ENCODE peak calls at places on chromosomes 13 and 19, in eight cellular contexts. One of them, this sample, is unnamed.

GRCh38 chr19:6100284-6100915 is 9.9 kb downstream of the RFX2 start:
- DNase-seq in WTC11: no peak
- DNase-seq in dorsolateral prefrontal cortex: no peak
- DNase-seq in CD8-positive, alpha-beta memory T cell: no peak
- DNase-seq in activated T-cell treated with anti-CD3 and anti-CD28 coated beads, Interleukin-2, amount 50 U/mL, for 72 hours: peak
- DNase-seq in activated CD8-positive, alpha-beta memory T cell treated with anti-CD3 and anti-CD28 coated beads for 1 hour: no peak
- DNase-seq in A172: no peak
- DNase-seq in erythroblast: peak
- DNase-seq in this sample: peak

GRCh38 chr13:48233097-48233885 is at the start of gene ITM2B:
- DNase-seq in activated CD8-positive, alpha-beta memory T cell treated with anti-CD3 and anti-CD28 coated beads for 1 hour: peak
- DNase-seq in CD8-positive, alpha-beta memory T cell: peak
- DNase-seq in WTC11: peak
- DNase-seq in activated T-cell treated with anti-CD3 and anti-CD28 coated beads, Interleukin-2, amount 50 U/mL, for 72 hours: peak
- DNase-seq in dorsolateral prefrontal cortex: peak
- DNase-seq in A172: peak
- DNase-seq in erythroblast: peak
- DNase-seq in this sample: peak

GRCh38 chr13:97264663-97265062 is 42.5 kb downstream of the MBNL2 start:
- DNase-seq in erythroblast: no peak
- DNase-seq in activated CD8-positive, alpha-beta memory T cell treated with anti-CD3 and anti-CD28 coated beads for 1 hour: no peak
- DNase-seq in activated T-cell treated with anti-CD3 and anti-CD28 coated beads, Interleukin-2, amount 50 U/mL, for 72 hours: no peak
- DNase-seq in CD8-positive, alpha-beta memory T cell: no peak
- DNase-seq in A172: no peak
- DNase-seq in WTC11: no peak
- DNase-seq in dorsolateral prefrontal cortex: no peak
- DNase-seq in this sample: no peak

GRCh38 chr19:6516018-6516658 is 14.0 kb upstream of the TUBB4A start:
- DNase-seq in CD8-positive, alpha-beta memory T cell: peak
- DNase-seq in A172: peak
- DNase-seq in activated CD8-positive, alpha-beta memory T cell treated with anti-CD3 and anti-CD28 coated beads for 1 hour: no peak
- DNase-seq in dorsolateral prefrontal cortex: peak
- DNase-seq in WTC11: peak
- DNase-seq in activated T-cell treated with anti-CD3 and anti-CD28 coated beads, Interleukin-2, amount 50 U/mL, for 72 hours: peak
- DNase-seq in erythroblast: peak
- DNase-seq in this sample: peak

GRCh38 chr13:30401347-30401746 is 20.9 kb upstream of the UBE2L5 start:
- DNase-seq in A172: no peak
- DNase-seq in activated CD8-positive, alpha-beta memory T cell treated with anti-CD3 and anti-CD28 coated beads for 1 hour: no peak
- DNase-seq in WTC11: no peak
- DNase-seq in erythroblast: no peak
- DNase-seq in CD8-positive, alpha-beta memory T cell: no peak
- DNase-seq in activated T-cell treated with anti-CD3 and anti-CD28 coated beads, Interleukin-2, amount 50 U/mL, for 72 hours: no peak
- DNase-seq in dorsolateral prefrontal cortex: no peak
- DNase-seq in this sample: no peak

GRCh38 chr19:35153701-35154534 is 617 bp upstream of the FXYD5 start:
- DNase-seq in CD8-positive, alpha-beta memory T cell: peak
- DNase-seq in dorsolateral prefrontal cortex: no peak
- DNase-seq in erythroblast: peak
- DNase-seq in activated CD8-positive, alpha-beta memory T cell treated with anti-CD3 and anti-CD28 coated beads for 1 hour: peak
- DNase-seq in WTC11: peak
- DNase-seq in activated T-cell treated with anti-CD3 and anti-CD28 coated beads, Interleukin-2, amount 50 U/mL, for 72 hours: peak
- DNase-seq in A172: no peak
- DNase-seq in this sample: peak

GRCh38 chr13:44307255-44307654 is 66.4 kb upstream of the SERP2 start:
- DNase-seq in erythroblast: no peak
- DNase-seq in activated CD8-positive, alpha-beta memory T cell treated with anti-CD3 and anti-CD28 coated beads for 1 hour: no peak
- DNase-seq in WTC11: no peak
- DNase-seq in A172: no peak
- DNase-seq in CD8-positive, alpha-beta memory T cell: no peak
- DNase-seq in dorsolateral prefrontal cortex: no peak
- DNase-seq in activated T-cell treated with anti-CD3 and anti-CD28 coated beads, Interleukin-2, amount 50 U/mL, for 72 hours: no peak
- DNase-seq in this sample: no peak

GRCh38 chr13:25753976-25754375 is 297.8 kb downstream of the SHISA2 start:
- DNase-seq in erythroblast: peak
- DNase-seq in activated T-cell treated with anti-CD3 and anti-CD28 coated beads, Interleukin-2, amount 50 U/mL, for 72 hours: no peak
- DNase-seq in A172: peak
- DNase-seq in WTC11: no peak
- DNase-seq in dorsolateral prefrontal cortex: no peak
- DNase-seq in CD8-positive, alpha-beta memory T cell: no peak
- DNase-seq in activated CD8-positive, alpha-beta memory T cell treated with anti-CD3 and anti-CD28 coated beads for 1 hour: no peak
- DNase-seq in this sample: no peak

GRCh38 chr13:51832471-51833152 is 12.4 kb downstream of the TMEM272 start:
- DNase-seq in activated CD8-positive, alpha-beta memory T cell treated with anti-CD3 and anti-CD28 coated beads for 1 hour: peak
- DNase-seq in activated T-cell treated with anti-CD3 and anti-CD28 coated beads, Interleukin-2, amount 50 U/mL, for 72 hours: no peak
- DNase-seq in erythroblast: peak
- DNase-seq in WTC11: no peak
- DNase-seq in CD8-positive, alpha-beta memory T cell: peak
- DNase-seq in dorsolateral prefrontal cortex: no peak
- DNase-seq in A172: peak
- DNase-seq in this sample: no peak

GRCh38 chr13:44903596-44903995 is 85.7 kb downstream of the NUFIP1 start:
- DNase-seq in erythroblast: no peak
- DNase-seq in A172: no peak
- DNase-seq in activated T-cell treated with anti-CD3 and anti-CD28 coated beads, Interleukin-2, amount 50 U/mL, for 72 hours: no peak
- DNase-seq in activated CD8-positive, alpha-beta memory T cell treated with anti-CD3 and anti-CD28 coated beads for 1 hour: no peak
- DNase-seq in WTC11: no peak
- DNase-seq in dorsolateral prefrontal cortex: peak
- DNase-seq in CD8-positive, alpha-beta memory T cell: no peak
- DNase-seq in this sample: no peak

GRCh38 chr13:113115363-113116205 is 7.0 kb upstream of the F10 start:
- DNase-seq in activated CD8-positive, alpha-beta memory T cell treated with anti-CD3 and anti-CD28 coated beads for 1 hour: no peak
- DNase-seq in A172: no peak
- DNase-seq in WTC11: no peak
- DNase-seq in CD8-positive, alpha-beta memory T cell: no peak
- DNase-seq in erythroblast: no peak
- DNase-seq in activated T-cell treated with anti-CD3 and anti-CD28 coated beads, Interleukin-2, amount 50 U/mL, for 72 hours: no peak
- DNase-seq in dorsolateral prefrontal cortex: peak
- DNase-seq in this sample: no peak

This sample was measured in K562.